ENCODE peak calls at places on chromosomes 7 and 10, in nine cellular contexts. O is MM.1S, W is mammary epithelial cell, T is upper lobe of left lung, S is thoracic aorta, Y is hepatocyte, C is pancreas, U is fibroblast of lung, V is lung. F is an unnamed sample. For H3K27me3, the result is how much of the 10 kb centered on the place peaks cover.

GRCh38 chr10:79314761-79315601 is 32.3 kb upstream of the PPIF start:
- DNase-seq in O (no peak), W (no peak), T (no peak), S (no peak), Y (no peak), C (no peak), U (no peak), V (no peak), F (no peak)

GRCh38 chr7:56087445-56087844 is 5.3 kb downstream of the PHKG1 start:
- DNase-seq in O (no peak), W (no peak), T (no peak), S (no peak), Y (no peak), C (no peak), U (no peak), V (no peak), F (no peak)

GRCh38 chr10:101397140-101397539 is 43.2 kb downstream of the BTRC start:
- DNase-seq in O (peak), W (peak), T (no peak), S (peak), Y (peak), C (peak), U (peak), V (no peak), F (no peak)

GRCh38 chr7:157622408-157623221 is 285.8 kb downstream of the DNAJB6 start:
- DNase-seq in O (no peak), W (no peak), T (no peak), S (no peak), Y (no peak), C (no peak), U (no peak), V (no peak), F (no peak)

GRCh38 chr10:43606323-43607198 is at the start of gene ZNF485:
- DNase-seq in O (peak), W (peak), T (peak), S (peak), Y (peak), C (peak), U (peak), V (peak), F (peak)

GRCh38 chr10:70162892-70163201 is 7.5 kb downstream of the SAR1A start:
- DNase-seq in O (no peak), W (no peak), T (no peak), S (no peak), Y (no peak), C (no peak), U (no peak), V (no peak), F (no peak)

GRCh38 chr10:79376751-79377556 is 29.7 kb downstream of the PPIF start:
- DNase-seq in O (no peak), W (no peak), T (no peak), S (no peak), Y (no peak), C (no peak), U (no peak), V (no peak), F (no peak)

GRCh38 chr7:143979359-143979758 is 20.8 kb upstream of the OR6B1 start:
- DNase-seq in O (no peak), W (peak), T (no peak), S (no peak), Y (no peak), C (no peak), U (peak), V (no peak), F (no peak)

GRCh38 chr10:74921744-74922143 is 95.3 kb downstream of the KAT6B start:
- DNase-seq in O (no peak), W (no peak), T (no peak), S (no peak), Y (no peak), C (no peak), U (no peak), V (no peak), F (no peak)

GRCh38 chr10:123150229-123150985 is 2.5 kb downstream of the HMX2 start:
- DNase-seq in O (no peak), W (no peak), T (no peak), S (no peak), Y (peak), C (no peak), U (no peak), V (no peak), F (no peak)

GRCh38 chr10:99382181-99382580 is 48.2 kb downstream of the GOT1 start:
- DNase-seq in O (peak), W (no peak), T (no peak), S (no peak), Y (no peak), C (no peak), U (no peak), V (no peak), F (no peak)

GRCh38 chr7:82435769-82436168 is 7.8 kb downstream of the CACNA2D1 start:
- DNase-seq in O (no peak), W (no peak), T (no peak), S (no peak), Y (no peak), C (no peak), U (no peak), V (no peak), F (no peak)

GRCh38 chr10:33196377-33196706 is 138.1 kb downstream of the NRP1 start:
- DNase-seq in O (no peak), W (no peak), T (no peak), S (no peak), Y (no peak), C (no peak), U (no peak), V (no peak), F (no peak)

GRCh38 chr7:2376351-2377154 is 21.9 kb downstream of the EIF3B start:
- DNase-seq in O (no peak), W (no peak), T (no peak), S (no peak), Y (no peak), C (peak), U (no peak), V (no peak), F (no peak)

GRCh38 chr7:120272896-120273475 is at the start of gene KCND2:
- DNase-seq in O (peak), W (no peak), T (no peak), S (no peak), Y (peak), C (no peak), U (peak), V (no peak), F (peak)

GRCh38 chr10:52170776-52171175 is 143.3 kb upstream of the DKK1 start:
- DNase-seq in O (no peak), W (no peak), T (no peak), S (no peak), Y (no peak), C (no peak), U (no peak), V (no peak), F (no peak)

GRCh38 chr7:55570218-55570873 is 2.0 kb downstream of the VOPP1 start:
- DNase-seq in O (peak), W (no peak), T (no peak), S (no peak), Y (no peak), C (no peak), U (no peak), V (no peak), F (peak)

GRCh38 chr10:126638542-126638941 is 32.0 kb downstream of the C10orf90 start:
- DNase-seq in O (no peak), W (no peak), T (no peak), S (no peak), Y (no peak), C (no peak), U (no peak), V (no peak), F (no peak)

GRCh38 chr7:19464751-19465150 is 244.1 kb downstream of the POLR1F start:
- DNase-seq in O (no peak), W (no peak), T (no peak), S (no peak), Y (no peak), C (no peak), U (no peak), V (no peak), F (no peak)

GRCh38 chr7:32116436-32116835 is 46.2 kb upstream of the PDE1C start:
- DNase-seq in O (no peak), W (peak), T (no peak), S (no peak), Y (no peak), C (no peak), U (no peak), V (no peak), F (no peak)

GRCh38 chr7:127251048-127251451 is 1.7 kb downstream of the GRM8 start:
- DNase-seq in O (no peak), W (no peak), T (no peak), S (no peak), Y (no peak), C (no peak), U (no peak), V (no peak), F (peak)

GRCh38 chr10:103618575-103619423 is 125.3 kb downstream of the NEURL1 start:
- DNase-seq in O (no peak), W (no peak), T (no peak), S (peak), Y (no peak), C (peak), U (peak), V (peak), F (no peak)

GRCh38 chr7:55174456-55174855 is 155.6 kb downstream of the EGFR start:
- DNase-seq in O (no peak), W (no peak), T (no peak), S (no peak), Y (no peak), C (no peak), U (no peak), V (no peak), F (no peak)

GRCh38 chr10:62851449-62851848 is 35.3 kb upstream of the EGR2 start:
- DNase-seq in O (no peak), W (no peak), T (no peak), S (no peak), Y (no peak), C (no peak), U (peak), V (no peak), F (no peak)

GRCh38 chr7:52719677-52720076 is 315.8 kb upstream of the POM121L12 start:
- DNase-seq in O (peak), W (no peak), T (no peak), S (no peak), Y (no peak), C (no peak), U (no peak), V (no peak), F (no peak)

GRCh38 chr7:149587331-149587645 is 89.7 kb upstream of the ZNF746 start:
- DNase-seq in O (no peak), W (no peak), T (no peak), S (no peak), Y (no peak), C (no peak), U (no peak), V (no peak), F (no peak)

GRCh38 chr7:98177553-98177952 is 33.7 kb upstream of the BHLHA15 start:
- DNase-seq in O (no peak), W (no peak), T (no peak), S (no peak), Y (no peak), C (no peak), U (no peak), V (no peak), F (no peak)

GRCh38 chr10:96512997-96513685 is 585 bp downstream of the TLL2 start:
- DNase-seq in O (no peak), W (no peak), T (no peak), S (no peak), Y (peak), C (no peak), U (peak), V (no peak), F (no peak)

GRCh38 chr10:95906675-95907453 is 911 bp upstream of the CC2D2B start:
- DNase-seq in O (peak), W (peak), T (peak), S (peak), Y (peak), C (peak), U (peak), V (peak), F (no peak)

GRCh38 chr7:84950836-84951235 is 236.0 kb downstream of the SEMA3D start:
- DNase-seq in O (no peak), W (no peak), T (no peak), S (no peak), Y (peak), C (no peak), U (peak), V (no peak), F (no peak)

GRCh38 chr10:58892039-58892665 is 284.3 kb upstream of the PHYHIPL start:
- DNase-seq in O (no peak), W (no peak), T (no peak), S (no peak), Y (no peak), C (no peak), U (peak), V (no peak), F (no peak)

GRCh38 chr10:130127612-130128607 is 8.3 kb upstream of the GLRX3 start:
- DNase-seq in O (peak), W (peak), T (peak), S (no peak), Y (peak), C (peak), U (peak), V (peak), F (no peak)

GRCh38 chr10:121154846-121155245 is 303.7 kb downstream of the WDR11 start:
- DNase-seq in O (no peak), W (peak), T (no peak), S (no peak), Y (peak), C (no peak), U (no peak), V (no peak), F (no peak)

GRCh38 chr7:21972397-21972784 is 26.7 kb upstream of the CDCA7L start:
- DNase-seq in O (no peak), W (peak), T (no peak), S (no peak), Y (no peak), C (no peak), U (no peak), V (no peak), F (no peak)

GRCh38 chr10:117544729-117545140 is 2.2 kb downstream of the EMX2 start:
- DNase-seq in O (no peak), W (no peak), T (no peak), S (no peak), Y (no peak), C (no peak), U (no peak), V (no peak), F (no peak)

GRCh38 chr7:134778941-134779740 is at the start of gene CALD1:
- DNase-seq in O (peak), W (peak), T (peak), S (peak), Y (peak), C (no peak), U (peak), V (peak), F (no peak)

DNA sequence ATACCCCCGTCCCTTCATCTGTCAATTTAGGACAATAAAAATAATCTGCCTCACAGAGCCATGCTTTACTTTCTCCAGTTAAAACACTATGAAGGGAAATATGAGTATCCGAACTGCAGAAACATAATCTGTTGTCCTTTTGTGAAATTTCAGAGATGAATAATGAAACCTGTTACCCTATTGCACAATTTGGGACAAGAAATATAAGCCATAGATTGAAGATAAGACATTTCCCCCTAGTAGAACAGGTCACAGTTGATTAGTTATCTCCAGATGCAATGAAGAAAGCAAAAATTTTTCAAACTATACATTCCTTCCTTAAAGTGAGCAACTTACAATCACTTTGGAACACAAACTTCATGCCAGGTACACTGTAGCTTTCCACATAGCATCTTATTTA is 2.3 kb upstream of the CHN2 start:
- DNase-seq in O (no peak), W (no peak), T (no peak), S (no peak), Y (no peak), C (no peak), U (no peak), V (no peak), F (no peak)
- H3K27me3 ChIP-seq in O (under half), W (under half), T (under half), S (under half), Y (under half), C (under half), U (under half), V (under half), F (under half)

DNA sequence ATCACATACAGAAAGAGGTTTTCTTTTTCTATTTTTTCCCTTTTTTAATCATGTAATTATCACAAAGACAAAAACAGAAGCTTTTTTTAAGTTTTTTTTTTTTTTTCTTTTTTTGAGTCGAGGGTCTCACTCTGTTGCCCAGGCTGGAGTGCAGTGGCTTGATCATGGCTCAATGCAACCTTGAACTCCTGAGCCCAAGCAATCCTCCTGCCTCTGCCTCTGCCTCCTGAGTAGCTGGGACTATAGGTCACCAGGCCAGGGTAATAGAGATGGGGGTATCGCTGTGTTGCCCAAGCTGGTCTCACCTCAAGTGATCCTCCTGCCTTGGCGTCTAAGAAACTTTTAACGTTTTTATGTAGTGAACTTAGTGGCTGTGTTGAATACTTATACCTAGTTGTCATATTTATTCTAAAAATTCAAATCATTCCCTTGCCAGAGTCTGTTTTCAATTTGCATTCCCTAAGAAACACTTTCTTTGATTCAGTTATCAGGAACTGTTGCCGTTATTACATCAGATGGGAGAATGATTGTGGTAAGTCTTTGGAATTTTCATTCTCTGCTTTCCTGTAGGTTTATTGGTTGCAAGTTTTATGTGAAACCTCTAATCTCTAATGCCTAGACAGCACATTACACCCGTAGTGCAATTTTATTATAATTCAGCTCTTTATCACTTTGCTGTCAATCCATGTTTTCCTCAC is 1.3 kb downstream of the LSM8 start:
- DNase-seq in O (no peak), W (no peak), T (no peak), S (no peak), Y (no peak), C (no peak), U (peak), V (no peak), F (no peak)
- H3K4me3 ChIP-seq in O (peak), W (peak), T (peak), S (peak), Y (peak), C (peak), U (peak), V (no peak), F (peak)

GRCh38 chr10:133258818-133259602 is 17.7 kb downstream of the ADAM8 start:
- DNase-seq in O (peak), W (peak), T (peak), S (peak), Y (peak), C (peak), U (peak), V (peak), F (no peak)
- TF ChIP-seq CTCF in O (no peak), W (no peak), T (no peak), S (no peak), Y (no peak), C (no peak), U (no peak), V (no peak), F (no peak)

DNA sequence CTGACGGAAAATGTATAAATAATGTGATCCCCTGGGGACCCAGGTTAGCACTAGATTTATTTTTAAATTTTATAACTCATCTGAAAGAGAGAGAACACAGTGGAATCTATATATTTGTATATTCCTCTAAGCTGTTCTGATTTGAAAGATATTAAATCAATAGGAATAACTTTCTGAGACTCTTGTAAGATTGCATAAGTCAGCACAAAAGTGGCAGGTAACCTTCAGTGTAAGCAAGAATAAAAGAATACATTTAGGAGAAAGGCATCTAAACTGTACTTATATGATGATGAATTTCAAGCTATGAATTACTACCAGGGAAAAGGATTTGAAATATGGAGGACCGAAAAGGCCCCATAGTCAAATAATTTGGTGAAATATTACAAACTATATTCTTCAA is 112.8 kb downstream of the TBXAS1 start:
- DNase-seq in O (no peak), W (no peak), T (no peak), S (no peak), Y (no peak), C (no peak), U (no peak), V (no peak), F (no peak)
- H3K27me3 ChIP-seq in O (under half), W (under half), T (under half), S (under half), Y (under half), C (under half), U (under half), V (under half), F (under half)